ENCODE peak calls at places on chromosome 22, in five cellular contexts. C is choroid plexus epithelial cell, J is GM13976, U is bronchial epithelial cell, L is IMR-90. E is an unnamed sample.

GRCh38 chr22:17769716-17770082 is 4.6 kb downstream of the BID start:
- DNase-seq in C (no peak), J (no peak), U (no peak), L (no peak), E (no peak)

GRCh38 chr22:31901388-31902137 is 42.8 kb upstream of the YWHAH start:
- DNase-seq in C (peak; percentile 21), J (no peak), U (no peak), L (no peak), E (no peak)

GRCh38 chr22:46574993-46575914 is 37.8 kb upstream of the CELSR1 start:
- DNase-seq in C (no peak), J (no peak), U (peak; percentile 23), L (no peak), E (no peak)

GRCh38 chr22:37283393-37283937 is 1.2 kb downstream of the CYTH4 start:
- DNase-seq in C (no peak), J (no peak), U (no peak), L (no peak), E (no peak)

GRCh38 chr22:45503816-45504702 is 1.4 kb downstream of the FBLN1 start:
- DNase-seq in C (peak; percentile 80), J (peak; percentile 39), U (no peak), L (peak; percentile 72), E (no peak)

GRCh38 chr22:23837911-23838685 is 708 bp downstream of the DERL3 start:
- DNase-seq in C (no peak), J (no peak), U (no peak), L (no peak), E (no peak)

GRCh38 chr22:38040953-38041759 is 16.0 kb upstream of the PICK1 start:
- DNase-seq in C (no peak), J (no peak), U (no peak), L (peak; percentile 35), E (no peak)

GRCh38 chr22:38802671-38803121 is 8.8 kb upstream of the DNAL4 start:
- DNase-seq in C (peak; percentile 97), J (no peak), U (peak; percentile 98), L (peak; percentile 95), E (no peak)

GRCh38 chr22:37496651-37497599 is 10.7 kb upstream of the MFNG start:
- DNase-seq in C (peak; percentile 90), J (no peak), U (peak; percentile 79), L (peak; percentile 93), E (no peak)

GRCh38 chr22:11627436-11627797 is 3900.6 kb upstream of the OR11H1 start:
- DNase-seq in C (peak; percentile 28), J (no peak), U (no peak), L (no peak), E (no peak)

GRCh38 chr22:44316393-44317162 is 3.8 kb upstream of the SHISAL1 start:
- DNase-seq in C (no peak), J (no peak), U (no peak), L (no peak), E (no peak)

GRCh38 chr22:32050678-32051515 is 7.8 kb downstream of the SLC5A1 start:
- DNase-seq in C (peak; percentile 93), J (peak; percentile 42), U (peak; percentile 97), L (peak; percentile 79), E (peak; percentile 51)

GRCh38 chr22:38783095-38783710 is 10.7 kb downstream of the DNAL4 start:
- DNase-seq in C (no peak), J (no peak), U (no peak), L (no peak), E (no peak)

GRCh38 chr22:17969732-17970131 is 54.6 kb downstream of the MICAL3 start:
- DNase-seq in C (peak; percentile 96), J (no peak), U (peak; percentile 78), L (peak; percentile 99), E (no peak)

GRCh38 chr22:30340911-30341685 is 14.4 kb upstream of the TBC1D10A start:
- DNase-seq in C (no peak), J (no peak), U (no peak), L (no peak), E (no peak)

GRCh38 chr22:17596226-17596625 is 32.3 kb downstream of the ATP6V1E1 start:
- DNase-seq in C (no peak), J (no peak), U (no peak), L (no peak), E (no peak)

GRCh38 chr22:29080061-29080975 is 7.5 kb downstream of the KREMEN1 start:
- DNase-seq in C (no peak), J (no peak), U (peak; percentile 30), L (no peak), E (no peak)

GRCh38 chr22:47328550-47329243 is 566.2 kb downstream of the TBC1D22A start:
- DNase-seq in C (peak; percentile 82), J (no peak), U (peak; percentile 74), L (peak; percentile 96), E (no peak)

GRCh38 chr22:36341640-36342041 is 46.1 kb downstream of the MYH9 start:
- DNase-seq in C (no peak), J (no peak), U (no peak), L (no peak), E (no peak)

GRCh38 chr22:32617271-32617670 is 142.7 kb downstream of the FBXO7 start:
- DNase-seq in C (peak; percentile 19), J (no peak), U (no peak), L (peak; percentile 74), E (no peak)

GRCh38 chr22:28247667-28248363 is 328.8 kb upstream of the PITPNB start:
- DNase-seq in C (no peak), J (no peak), U (no peak), L (no peak), E (no peak)

GRCh38 chr22:48756146-48757111 is 1071.2 kb downstream of the BRD1 start:
- DNase-seq in C (no peak), J (peak; percentile 12), U (no peak), L (no peak), E (no peak)

GRCh38 chr22:25028841-25029141 is 76.3 kb downstream of the KIAA1671 start:
- DNase-seq in C (no peak), J (no peak), U (no peak), L (no peak), E (no peak)

GRCh38 chr22:25027959-25028840 is 75.7 kb downstream of the KIAA1671 start:
- DNase-seq in C (peak; percentile 34), J (peak; percentile 51), U (no peak), L (no peak), E (no peak)

GRCh38 chr22:25032066-25032465 is 79.5 kb downstream of the KIAA1671 start:
- DNase-seq in C (no peak), J (no peak), U (no peak), L (no peak), E (no peak)

GRCh38 chr22:25029181-25029580 is 76.7 kb downstream of the KIAA1671 start:
- DNase-seq in C (no peak), J (no peak), U (no peak), L (no peak), E (no peak)

GRCh38 chr22:25030636-25031035 is 78.1 kb downstream of the KIAA1671 start:
- DNase-seq in C (no peak), J (no peak), U (no peak), L (no peak), E (no peak)
- TF ChIP-seq CTCF in C (no peak), J (no peak), U (no peak), L (no peak), E (no peak)

GRCh38 chr22:26673485-26673884 is 16.1 kb downstream of the MIAT start:
- DNase-seq in C (peak; percentile 22), J (no peak), U (peak; percentile 97), L (no peak), E (no peak)

GRCh38 chr22:26672060-26672471 is 14.7 kb downstream of the MIAT start:
- DNase-seq in C (no peak), J (peak; percentile 47), U (no peak), L (no peak), E (peak; percentile 26)

GRCh38 chr22:26674211-26675190 is 17.1 kb downstream of the MIAT start:
- DNase-seq in C (no peak), J (no peak), U (peak; percentile 41), L (no peak), E (peak; percentile 31)

GRCh38 chr22:26671317-26672059 is 14.1 kb downstream of the MIAT start:
- DNase-seq in C (no peak), J (peak; percentile 66), U (peak; percentile 79), L (no peak), E (peak; percentile 37)

DNA sequence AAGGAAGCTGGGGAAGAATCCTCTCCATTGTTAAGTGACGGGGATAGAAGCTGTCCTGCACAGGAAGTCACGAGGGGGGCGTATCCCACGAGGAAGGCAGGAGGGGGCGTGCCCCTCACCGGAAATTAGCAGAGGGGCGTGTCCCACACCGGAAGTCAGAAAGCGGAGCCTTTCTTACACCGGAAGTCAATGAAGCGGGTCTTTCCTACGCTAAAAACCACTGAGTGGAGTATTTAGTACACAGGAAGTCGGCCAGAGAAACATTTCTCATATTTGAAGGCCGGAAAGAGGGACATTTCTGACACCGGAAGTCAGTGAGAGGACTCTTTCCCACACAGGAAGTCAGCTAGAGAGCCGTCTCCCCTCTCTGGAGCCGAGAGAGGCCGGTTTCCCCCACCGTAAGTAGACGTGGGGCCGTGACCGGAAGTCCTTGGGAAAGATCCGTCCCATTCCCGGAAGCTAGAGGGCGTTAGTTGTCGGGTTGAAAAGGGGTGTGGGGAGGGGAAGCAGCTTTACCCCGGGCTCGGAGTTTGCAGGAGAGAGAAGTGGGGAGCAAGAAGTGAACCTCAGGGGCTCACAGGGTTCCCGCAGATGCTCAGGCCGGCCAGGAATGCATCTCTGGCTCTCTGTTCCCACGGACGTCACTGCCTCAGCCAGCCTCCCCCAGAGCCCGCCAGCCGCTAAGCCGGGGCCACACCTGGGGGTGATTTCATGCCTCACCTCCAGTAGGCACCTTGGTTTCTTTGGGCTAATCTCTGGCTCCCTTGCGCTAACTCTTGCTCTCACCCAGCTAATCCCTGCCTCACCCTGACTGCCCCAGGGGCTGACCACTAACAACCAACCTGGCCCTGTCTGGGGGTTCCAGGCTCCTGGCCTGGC is 15.4 kb downstream of the MIAT start:
- DNase-seq in C (peak; percentile 95), J (peak; percentile 86), U (peak; percentile 81), L (peak; percentile 94), E (peak; percentile 79)
- TF ChIP-seq CTCF in C (peak; percentile 70), J (peak; percentile 51), U (peak; percentile 60), L (peak; percentile 62), E (peak; percentile 15)

GRCh38 chr22:20152464-20152890 is 1.6 kb upstream of the CCDC188 start:
- DNase-seq in C (no peak), J (no peak), U (no peak), L (no peak), E (no peak)

GRCh38 chr22:20156042-20156389 is 5.2 kb upstream of the CCDC188 start:
- DNase-seq in C (no peak), J (no peak), U (no peak), L (no peak), E (no peak)

GRCh38 chr22:20155330-20156041 is 4.6 kb upstream of the CCDC188 start:
- DNase-seq in C (peak; percentile 50), J (no peak), U (no peak), L (no peak), E (no peak)

GRCh38 chr22:20154602-20155183 is 3.8 kb upstream of the CCDC188 start:
- DNase-seq in C (no peak), J (no peak), U (no peak), L (no peak), E (no peak)

DNA sequence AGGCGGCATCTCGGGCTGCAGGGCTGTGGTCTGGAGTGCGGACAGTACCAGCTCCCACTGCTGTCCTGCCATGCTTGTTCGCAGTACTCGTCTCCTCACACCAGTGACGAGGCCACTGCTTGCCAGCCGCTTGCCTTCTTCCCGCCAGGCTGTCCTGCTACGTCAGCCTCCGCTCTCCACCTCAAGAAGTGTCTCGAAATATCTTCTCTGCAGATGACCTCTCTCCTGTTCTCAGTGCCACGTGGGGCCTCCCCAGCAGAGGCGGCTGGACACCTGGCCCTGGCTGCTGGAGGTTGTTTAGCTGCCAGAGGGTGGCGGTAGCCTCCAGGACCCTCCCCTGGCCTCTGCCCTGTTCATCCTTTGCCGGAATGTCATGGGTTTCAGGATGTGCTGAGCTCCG is 3.1 kb upstream of the CCDC188 start:
- DNase-seq in C (peak; percentile 22), J (no peak), U (no peak), L (peak; percentile 20), E (no peak)
- TF ChIP-seq CTCF in C (peak; percentile 10), J (no peak), U (peak; percentile 0), L (no peak), E (no peak)

GRCh38 chr22:50303848-50304527 is 3.5 kb downstream of the PLXNB2 start:
- DNase-seq in C (no peak), J (no peak), U (peak; percentile 37), L (no peak), E (peak; percentile 73)
- TF ChIP-seq CTCF in C (no peak), J (no peak), U (no peak), L (no peak), E (no peak)